ENCODE peak calls at places on chromosomes 11 and 22, in four cellular contexts. Z is psoas muscle, D is cardiac fibroblast, F is heart right ventricle. K is an unnamed sample.

GRCh38 chr11:37105456-37105855 is 507.4 kb upstream of the RAG2 start:
- DNase-seq in D (no peak), F (no peak), Z (no peak), K (peak)

GRCh38 chr11:117871160-117871559 is 5.3 kb downstream of the FXYD6 start:
- DNase-seq in Z (no peak), F (no peak), D (no peak), K (no peak)

GRCh38 chr11:119417726-119418540 is 5.0 kb downstream of the THY1 start:
- DNase-seq in D (peak), F (no peak), Z (no peak), K (peak)

GRCh38 chr11:27217948-27218410 is 145.0 kb downstream of the CCDC34 start:
- DNase-seq in D (peak), F (no peak), Z (no peak), K (peak)

GRCh38 chr11:37449146-37449545 is 851.1 kb upstream of the RAG2 start:
- DNase-seq in F (no peak), D (peak), Z (no peak), K (peak)

GRCh38 chr11:16784097-16784496 is 45.6 kb downstream of the C11orf58 start:
- DNase-seq in F (no peak), D (no peak), Z (no peak), K (no peak)

GRCh38 chr11:16111690-16112089 is 244.7 kb downstream of the SOX6 start:
- DNase-seq in D (no peak), Z (no peak), F (no peak), K (no peak)

GRCh38 chr11:119337581-119338317 is 2.9 kb downstream of the C1QTNF5 start:
- DNase-seq in F (no peak), Z (no peak), D (peak), K (peak)

GRCh38 chr11:16795146-16795545 is 56.7 kb downstream of the C11orf58 start:
- DNase-seq in F (no peak), Z (no peak), D (no peak), K (no peak)

GRCh38 chr22:32589007-32589406 is 114.4 kb downstream of the FBXO7 start:
- DNase-seq in D (peak), Z (no peak), F (no peak), K (peak)

GRCh38 chr11:133227674-133228111 is 304.6 kb downstream of the OPCML start:
- DNase-seq in D (no peak), F (no peak), Z (no peak), K (no peak)

GRCh38 chr22:19800306-19800705 is 39.7 kb downstream of the TBX1 start:
- DNase-seq in F (peak), D (no peak), Z (no peak), K (no peak)

GRCh38 chr11:56103210-56103737 is at the start of gene OR8H2:
- DNase-seq in Z (no peak), F (no peak), D (no peak), K (no peak)

GRCh38 chr11:34495724-34496377 is 17.7 kb downstream of the ELF5 start:
- DNase-seq in Z (no peak), D (no peak), F (no peak), K (peak)

GRCh38 chr22:38074181-38075104 is 9.5 kb downstream of the SLC16A8 start:
- DNase-seq in F (no peak), D (peak), Z (peak), K (peak)

GRCh38 chr11:36724742-36725387 is 126.8 kb upstream of the RAG2 start:
- DNase-seq in F (no peak), D (no peak), Z (no peak), K (no peak)

GRCh38 chr22:40720538-40721256 is 41.4 kb downstream of the MCHR1 start:
- DNase-seq in F (no peak), Z (no peak), D (no peak), K (peak)

GRCh38 chr11:79973701-79974626 is 533.1 kb upstream of the TENM4 start:
- DNase-seq in Z (no peak), D (peak), F (no peak), K (no peak)

GRCh38 chr22:29704528-29705285 is 15.1 kb upstream of the CABP7 start:
- DNase-seq in F (no peak), D (peak), Z (no peak), K (peak)

GRCh38 chr22:22848364-22848866 is 39.2 kb upstream of the IGLL5 start:
- DNase-seq in Z (peak), D (peak), F (peak), K (peak)

GRCh38 chr11:126578021-126578420 is 222.5 kb downstream of the ST3GAL4 start:
- DNase-seq in Z (no peak), F (no peak), D (no peak), K (no peak)

GRCh38 chr11:35082322-35083180 is 56.4 kb upstream of the CD44 start:
- DNase-seq in D (peak), Z (peak), F (peak), K (peak)

GRCh38 chr11:118290923-118291322 is 13.6 kb upstream of the CD3E start:
- DNase-seq in F (no peak), D (peak), Z (no peak), K (no peak)

GRCh38 chr22:17706451-17706900 is 67.8 kb downstream of the BID start:
- DNase-seq in Z (no peak), D (peak), F (no peak), K (peak)

GRCh38 chr11:86167499-86168161 is 76.9 kb upstream of the EED start:
- DNase-seq in D (peak), F (no peak), Z (no peak), K (no peak)

GRCh38 chr11:66996609-66997273 is 21.6 kb downstream of the C11orf86 start:
- DNase-seq in D (peak), Z (no peak), F (peak), K (no peak)

GRCh38 chr22:42217019-42217751 is 53.3 kb downstream of the TCF20 start:
- DNase-seq in F (no peak), Z (no peak), D (no peak), K (no peak)

GRCh38 chr22:39277135-39277607 is 32.4 kb upstream of the PDGFB start:
- DNase-seq in Z (no peak), F (no peak), D (peak), K (peak)

GRCh38 chr11:11426226-11426915 is 73.3 kb upstream of the CSNK2A3 start:
- DNase-seq in F (no peak), Z (no peak), D (no peak), K (no peak)

GRCh38 chr11:122808494-122808893 is 29.8 kb upstream of the CRTAM start:
- DNase-seq in F (no peak), Z (no peak), D (peak), K (peak)

GRCh38 chr22:25966448-25966913 is 202.8 kb upstream of the SEZ6L start:
- DNase-seq in F (no peak), D (no peak), Z (no peak), K (no peak)

GRCh38 chr11:119474682-119475596 is 52.0 kb upstream of the THY1 start:
- DNase-seq in Z (peak), D (peak), F (peak), K (peak)

GRCh38 chr11:2127357-2127971 is 11.7 kb downstream of the IGF2 start:
- DNase-seq in F (no peak), D (no peak), Z (no peak), K (no peak)

GRCh38 chr11:69213964-69214363 is 58.2 kb downstream of the SMIM38 start:
- DNase-seq in F (no peak), Z (no peak), D (no peak), K (no peak)

GRCh38 chr22:36467042-36467810 is 14.2 kb downstream of the TXN2 start:
- DNase-seq in F (peak), Z (peak), D (peak), K (peak)

GRCh38 chr11:12761029-12761428 is 86.8 kb downstream of the TEAD1 start:
- DNase-seq in Z (no peak), F (no peak), D (peak), K (peak)
- TF ChIP-seq CTCF in Z (peak), F (no peak), D (peak), K (peak)

GRCh38 chr22:48710410-48710809 is 1117.3 kb downstream of the BRD1 start:
- DNase-seq in D (no peak), F (no peak), Z (no peak), K (no peak)
- H3K4me3 ChIP-seq in D (no peak), F (no peak), Z (no peak), K (no peak)

GRCh38 chr11:114440121-114440860 is 1.0 kb downstream of the REXO2 start:
- DNase-seq in Z (no peak), D (peak), F (no peak), K (no peak)
- TF ChIP-seq CTCF in Z (no peak), D (no peak), F (no peak), K (no peak)

GRCh38 chr11:77994434-77995362 is at the start of gene INTS4:
- DNase-seq in D (peak), Z (peak), F (peak), K (peak)

GRCh38 chr11:77993902-77994301 is 566 bp downstream of the INTS4 start:
- DNase-seq in Z (no peak), F (no peak), D (no peak), K (no peak)

DNA sequence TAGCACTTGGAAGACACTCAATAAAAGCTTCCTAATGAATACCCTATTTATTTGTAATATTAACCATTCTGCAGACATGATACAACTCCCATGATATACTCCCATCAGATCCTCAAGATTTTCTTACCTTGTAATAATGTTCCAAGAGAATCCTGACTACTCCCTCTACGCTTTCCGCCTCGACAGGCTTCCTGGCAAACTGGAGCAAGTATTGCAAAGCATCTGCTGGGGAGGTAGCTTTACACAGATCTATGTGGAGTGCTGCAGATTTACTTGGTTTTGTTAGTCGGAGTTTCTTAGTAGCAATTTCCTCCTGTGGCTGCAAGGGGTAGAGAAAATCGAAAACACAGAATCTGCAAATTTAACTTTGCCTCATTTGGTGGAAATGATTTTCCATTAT is 3.5 kb downstream of the INTS4 start:
- DNase-seq in Z (no peak), F (no peak), D (no peak), K (no peak)
- H3K4me3 ChIP-seq in Z (no peak), F (no peak), D (no peak), K (no peak)

GRCh38 chr11:65856689-65857499 is 1.1 kb downstream of the CFL1 start:
- DNase-seq in Z (peak), D (peak), F (peak), K (peak)

GRCh38 chr11:65858354-65859133 is 564 bp upstream of the CFL1 start:
- DNase-seq in Z (no peak), F (no peak), D (no peak), K (peak)

GRCh38 chr11:65855927-65856363 is 2.0 kb downstream of the CFL1 start:
- DNase-seq in Z (no peak), F (no peak), D (no peak), K (no peak)

GRCh38 chr11:65859134-65859811 is 960 bp upstream of the MUS81 start:
- DNase-seq in F (peak), Z (peak), D (peak), K (peak)

GRCh38 chr11:65857500-65858353 is at the start of gene CFL1:
- DNase-seq in D (peak), F (peak), Z (peak), K (peak)
- TF ChIP-seq CTCF in D (no peak), F (no peak), Z (no peak), K (no peak)

GRCh38 chr11:76208829-76209670 is 2.7 kb upstream of the WNT11 start:
- DNase-seq in F (peak), D (peak), Z (peak), K (peak)
- H3K4me3 ChIP-seq in F (peak), D (peak), Z (peak), K (peak)

GRCh38 chr11:124669193-124669592 is 4.3 kb downstream of the SIAE start:
- DNase-seq in D (peak), F (no peak), Z (no peak), K (peak)
- TF ChIP-seq CTCF in D (peak), F (peak), Z (peak), K (peak)